ENCODE peak calls at places on chromosomes 3 and 15, in five cellular contexts. F, J, P, Y and O are unnamed samples.

GRCh38 chr3:15983232-15983631 is 185.5 kb upstream of the ANKRD28 start:
- DNase-seq in F (no peak), J (no peak), Y (no peak), P (no peak), O (no peak)

GRCh38 chr3:52319921-52320595 is 3.9 kb downstream of the DNAH1 start:
- DNase-seq in P (no peak), F (no peak), Y (no peak), J (no peak), O (no peak)

GRCh38 chr3:197317250-197317963 is 19.0 kb upstream of the DLG1 start:
- DNase-seq in F (no peak), Y (no peak), J (no peak), P (peak; percentile 78), O (no peak)

GRCh38 chr3:61060421-61060861 is 190.8 kb downstream of the FHIT start:
- DNase-seq in P (no peak), F (no peak), Y (no peak), J (no peak), O (no peak)

GRCh38 chr3:11288786-11289637 is 16.8 kb downstream of the ATG7 start:
- DNase-seq in F (no peak), Y (no peak), J (no peak), P (peak; percentile 73), O (no peak)

GRCh38 chr15:81962438-81962837 is 83.4 kb downstream of the MEX3B start:
- DNase-seq in F (no peak), Y (no peak), J (no peak), P (no peak), O (no peak)

GRCh38 chr3:21056293-21056692 is 694.7 kb downstream of the ZNF385D start:
- DNase-seq in P (no peak), F (no peak), J (no peak), Y (no peak), O (no peak)

GRCh38 chr15:34984884-34985630 is 3.0 kb downstream of the ZNF770 start:
- DNase-seq in J (no peak), F (no peak), Y (no peak), P (no peak), O (no peak)

GRCh38 chr3:53160660-53161344 is at the start of gene PRKCD:
- DNase-seq in F (peak; percentile 46), J (peak; percentile 95), Y (peak; percentile 74), P (peak; percentile 47), O (peak; percentile 94)

GRCh38 chr3:76871655-76872054 is 168.2 kb upstream of the ROBO2 start:
- DNase-seq in F (no peak), Y (no peak), P (no peak), J (no peak), O (no peak)

GRCh38 chr3:104257486-104257885 is 1109.2 kb upstream of the ALCAM start:
- DNase-seq in P (no peak), J (no peak), Y (no peak), F (no peak), O (no peak)

GRCh38 chr3:133896002-133896761 is 500 bp upstream of the RAB6B start:
- DNase-seq in F (no peak), J (no peak), P (no peak), Y (no peak), O (no peak)